ENCODE peak calls at places on chromosomes 4 and X, in seven cellular contexts. One of them, this sample, is unnamed.

GRCh38 chrX:25175743-25176142 is 160.0 kb upstream of the ARX start:
- DNase-seq in AG20443: no peak
- DNase-seq in NCI-H1436 treated with DMSO at 0.1 percent for 48 hours: no peak
- DNase-seq in Calu3: peak; percentile 4
- DNase-seq in foreskin fibroblast: no peak
- DNase-seq in NCI-H1092: no peak
- DNase-seq in T follicular helper cell: no peak
- DNase-seq in this sample: no peak

GRCh38 chr4:36321176-36321575 is 39.8 kb downstream of the DTHD1 start:
- DNase-seq in NCI-H1436 treated with DMSO at 0.1 percent for 48 hours: no peak
- DNase-seq in T follicular helper cell: no peak
- DNase-seq in AG20443: no peak
- DNase-seq in NCI-H1092: no peak
- DNase-seq in foreskin fibroblast: no peak
- DNase-seq in Calu3: no peak
- DNase-seq in this sample: no peak

GRCh38 chr4:33340168-33340567 is 2620.0 kb downstream of the PCDH7 start:
- DNase-seq in NCI-H1436 treated with DMSO at 0.1 percent for 48 hours: no peak
- DNase-seq in foreskin fibroblast: no peak
- DNase-seq in AG20443: no peak
- DNase-seq in T follicular helper cell: no peak
- DNase-seq in NCI-H1092: no peak
- DNase-seq in Calu3: no peak
- DNase-seq in this sample: no peak

GRCh38 chr4:48027653-48028052 is 11.1 kb downstream of the NIPAL1 start:
- DNase-seq in AG20443: no peak
- DNase-seq in NCI-H1436 treated with DMSO at 0.1 percent for 48 hours: no peak
- DNase-seq in foreskin fibroblast: no peak
- DNase-seq in NCI-H1092: no peak
- DNase-seq in Calu3: no peak
- DNase-seq in T follicular helper cell: no peak
- DNase-seq in this sample: no peak

GRCh38 chr4:129138762-129139496 is 43.0 kb downstream of the C4orf33 start:
- DNase-seq in foreskin fibroblast: no peak
- DNase-seq in AG20443: no peak
- DNase-seq in Calu3: no peak
- DNase-seq in NCI-H1436 treated with DMSO at 0.1 percent for 48 hours: no peak
- DNase-seq in T follicular helper cell: no peak
- DNase-seq in NCI-H1092: no peak
- DNase-seq in this sample: no peak

GRCh38 chr4:95124906-95125504 is 367.2 kb downstream of the BMPR1B start:
- DNase-seq in Calu3: peak; percentile 26
- DNase-seq in AG20443: peak; percentile 68
- DNase-seq in foreskin fibroblast: peak; percentile 28
- DNase-seq in NCI-H1092: no peak
- DNase-seq in T follicular helper cell: no peak
- DNase-seq in NCI-H1436 treated with DMSO at 0.1 percent for 48 hours: no peak
- DNase-seq in this sample: peak; percentile 20

GRCh38 chr4:113420938-113421337 is 340.6 kb downstream of the CAMK2D start:
- DNase-seq in AG20443: no peak
- DNase-seq in NCI-H1092: no peak
- DNase-seq in foreskin fibroblast: no peak
- DNase-seq in NCI-H1436 treated with DMSO at 0.1 percent for 48 hours: no peak
- DNase-seq in T follicular helper cell: no peak
- DNase-seq in Calu3: no peak
- DNase-seq in this sample: no peak

GRCh38 chr4:139754913-139755312 is 89.3 kb downstream of the MGST2 start:
- DNase-seq in foreskin fibroblast: no peak
- DNase-seq in AG20443: no peak
- DNase-seq in NCI-H1092: no peak
- DNase-seq in T follicular helper cell: no peak
- DNase-seq in NCI-H1436 treated with DMSO at 0.1 percent for 48 hours: no peak
- DNase-seq in Calu3: no peak
- DNase-seq in this sample: no peak

GRCh38 chr4:89610236-89610635 is 226.7 kb downstream of the SNCA start:
- DNase-seq in foreskin fibroblast: no peak
- DNase-seq in NCI-H1436 treated with DMSO at 0.1 percent for 48 hours: no peak
- DNase-seq in AG20443: no peak
- DNase-seq in T follicular helper cell: no peak
- DNase-seq in Calu3: no peak
- DNase-seq in NCI-H1092: no peak
- DNase-seq in this sample: no peak

GRCh38 chr4:2745981-2746806 is 9.9 kb downstream of the TNIP2 start:
- DNase-seq in Calu3: peak; percentile 39
- DNase-seq in AG20443: peak; percentile 70
- DNase-seq in T follicular helper cell: peak; percentile 73
- DNase-seq in foreskin fibroblast: peak; percentile 53
- DNase-seq in NCI-H1436 treated with DMSO at 0.1 percent for 48 hours: no peak
- DNase-seq in NCI-H1092: no peak
- DNase-seq in this sample: no peak

This sample was measured in GM04503.